ENCODE peak calls at places on chromosomes 11 and 22, in seven cellular contexts. One of them, this sample, is unnamed.

GRCh38 chr22:24834845-24835570 is 29.0 kb downstream of the SGSM1 start:
- DNase-seq in coronary artery: no peak
- DNase-seq in activated CD4-positive, CD25-positive, alpha-beta regulatory T cell: no peak
- DNase-seq in AG04450: no peak
- DNase-seq in HuH-7: peak
- DNase-seq in activated T-helper 1 cell treated with anti-CD3 and anti-CD28 coated beads, Interleukin-12 subunit alpha, Interleukin-12 subunit beta, Interleukin-2, Interleukin-4 antibody, amounts not matched to agents 30 ng/mL and 10 ng/mL and 1 ng/mL, durations not matched to agents 14 hours and 24 hours and 36 hours: no peak
- DNase-seq in NCI-H2171 treated with DMSO at 0.1 percent for 48 hours: peak
- DNase-seq in this sample: no peak

GRCh38 chr11:26651916-26652315 is 69.9 kb downstream of the SLC5A12 start:
- DNase-seq in coronary artery: no peak
- DNase-seq in activated CD4-positive, CD25-positive, alpha-beta regulatory T cell: no peak
- DNase-seq in AG04450: no peak
- DNase-seq in HuH-7: no peak
- DNase-seq in activated T-helper 1 cell treated with anti-CD3 and anti-CD28 coated beads, Interleukin-12 subunit alpha, Interleukin-12 subunit beta, Interleukin-2, Interleukin-4 antibody, amounts not matched to agents 30 ng/mL and 10 ng/mL and 1 ng/mL, durations not matched to agents 14 hours and 24 hours and 36 hours: no peak
- DNase-seq in NCI-H2171 treated with DMSO at 0.1 percent for 48 hours: no peak
- DNase-seq in this sample: no peak

GRCh38 chr11:131601586-131601985 is 231.2 kb downstream of the NTM start:
- DNase-seq in coronary artery: no peak
- DNase-seq in activated CD4-positive, CD25-positive, alpha-beta regulatory T cell: no peak
- DNase-seq in AG04450: no peak
- DNase-seq in HuH-7: no peak
- DNase-seq in activated T-helper 1 cell treated with anti-CD3 and anti-CD28 coated beads, Interleukin-12 subunit alpha, Interleukin-12 subunit beta, Interleukin-2, Interleukin-4 antibody, amounts not matched to agents 30 ng/mL and 10 ng/mL and 1 ng/mL, durations not matched to agents 14 hours and 24 hours and 36 hours: no peak
- DNase-seq in NCI-H2171 treated with DMSO at 0.1 percent for 48 hours: no peak
- DNase-seq in this sample: no peak

GRCh38 chr11:11965192-11965591 is 43.2 kb downstream of the DKK3 start:
- DNase-seq in coronary artery: no peak
- DNase-seq in activated CD4-positive, CD25-positive, alpha-beta regulatory T cell: no peak
- DNase-seq in AG04450: no peak
- DNase-seq in HuH-7: no peak
- DNase-seq in activated T-helper 1 cell treated with anti-CD3 and anti-CD28 coated beads, Interleukin-12 subunit alpha, Interleukin-12 subunit beta, Interleukin-2, Interleukin-4 antibody, amounts not matched to agents 30 ng/mL and 10 ng/mL and 1 ng/mL, durations not matched to agents 14 hours and 24 hours and 36 hours: no peak
- DNase-seq in NCI-H2171 treated with DMSO at 0.1 percent for 48 hours: no peak
- DNase-seq in this sample: no peak

GRCh38 chr11:3021125-3021524 is 29.0 kb upstream of the NAP1L4 start:
- DNase-seq in coronary artery: no peak
- DNase-seq in activated CD4-positive, CD25-positive, alpha-beta regulatory T cell: no peak
- DNase-seq in AG04450: no peak
- DNase-seq in HuH-7: peak
- DNase-seq in activated T-helper 1 cell treated with anti-CD3 and anti-CD28 coated beads, Interleukin-12 subunit alpha, Interleukin-12 subunit beta, Interleukin-2, Interleukin-4 antibody, amounts not matched to agents 30 ng/mL and 10 ng/mL and 1 ng/mL, durations not matched to agents 14 hours and 24 hours and 36 hours: no peak
- DNase-seq in NCI-H2171 treated with DMSO at 0.1 percent for 48 hours: no peak
- DNase-seq in this sample: peak

GRCh38 chr11:130066338-130066737 is 3.4 kb upstream of the APLP2 start:
- DNase-seq in coronary artery: no peak
- DNase-seq in activated CD4-positive, CD25-positive, alpha-beta regulatory T cell: no peak
- DNase-seq in AG04450: no peak
- DNase-seq in HuH-7: no peak
- DNase-seq in activated T-helper 1 cell treated with anti-CD3 and anti-CD28 coated beads, Interleukin-12 subunit alpha, Interleukin-12 subunit beta, Interleukin-2, Interleukin-4 antibody, amounts not matched to agents 30 ng/mL and 10 ng/mL and 1 ng/mL, durations not matched to agents 14 hours and 24 hours and 36 hours: no peak
- DNase-seq in NCI-H2171 treated with DMSO at 0.1 percent for 48 hours: no peak
- DNase-seq in this sample: no peak

GRCh38 chr11:8209208-8209807 is 40.5 kb upstream of the RIC3 start:
- DNase-seq in coronary artery: no peak
- DNase-seq in activated CD4-positive, CD25-positive, alpha-beta regulatory T cell: no peak
- DNase-seq in AG04450: no peak
- DNase-seq in HuH-7: no peak
- DNase-seq in activated T-helper 1 cell treated with anti-CD3 and anti-CD28 coated beads, Interleukin-12 subunit alpha, Interleukin-12 subunit beta, Interleukin-2, Interleukin-4 antibody, amounts not matched to agents 30 ng/mL and 10 ng/mL and 1 ng/mL, durations not matched to agents 14 hours and 24 hours and 36 hours: no peak
- DNase-seq in NCI-H2171 treated with DMSO at 0.1 percent for 48 hours: no peak
- DNase-seq in this sample: no peak

GRCh38 chr11:61076506-61077304 is 25.6 kb upstream of the CD5 start:
- DNase-seq in coronary artery: no peak
- DNase-seq in activated CD4-positive, CD25-positive, alpha-beta regulatory T cell: no peak
- DNase-seq in AG04450: no peak
- DNase-seq in HuH-7: no peak
- DNase-seq in activated T-helper 1 cell treated with anti-CD3 and anti-CD28 coated beads, Interleukin-12 subunit alpha, Interleukin-12 subunit beta, Interleukin-2, Interleukin-4 antibody, amounts not matched to agents 30 ng/mL and 10 ng/mL and 1 ng/mL, durations not matched to agents 14 hours and 24 hours and 36 hours: no peak
- DNase-seq in NCI-H2171 treated with DMSO at 0.1 percent for 48 hours: no peak
- DNase-seq in this sample: no peak

This sample was measured in MG63.